ENCODE peak calls at places on chromosomes 2 and 18, in ten cellular contexts. R is mammary epithelial cell, X is suprapubic skin, T is H9, J is neural crest cell, M is WERI-Rb-1, B is AG10803, D is cardiac fibroblast, Y is Caco-2, O is transverse colon. N is an unnamed sample.
A peak's percentile ranks its signal among the peaks of the same experiment; 100 is the strongest.

GRCh38 chr2:233912799-233913423 is 4.3 kb upstream of the TRPM8 start:
- DNase-seq in R (peak; percentile 38), X (no peak), T (peak; percentile 81), J (peak; percentile 60), M (no peak), B (no peak), D (peak; percentile 43), Y (peak; percentile 65), O (no peak), N (no peak)

GRCh38 chr2:165305391-165306096 is 66.3 kb downstream of the SCN2A start:
- DNase-seq in R (no peak), X (no peak), T (no peak), J (no peak), M (no peak), B (no peak), D (peak; percentile 3), Y (no peak), O (no peak), N (no peak)

GRCh38 chr2:168431301-168432024 is 24.6 kb upstream of the CERS6 start:
- DNase-seq in R (no peak), X (no peak), T (no peak), J (no peak), M (no peak), B (no peak), D (no peak), Y (no peak), O (no peak), N (no peak)

GRCh38 chr2:10172033-10172865 is 49.7 kb downstream of the RRM2 start:
- DNase-seq in R (no peak), X (no peak), T (no peak), J (no peak), M (no peak), B (no peak), D (no peak), Y (no peak), O (no peak), N (no peak)

GRCh38 chr18:10015288-10015701 is 101.5 kb downstream of the VAPA start:
- DNase-seq in R (peak; percentile 21), X (peak; percentile 41), T (no peak), J (no peak), M (peak; percentile 51), B (peak; percentile 56), D (peak; percentile 53), Y (no peak), O (no peak), N (no peak)

GRCh38 chr2:133331437-133331836 is 236.8 kb downstream of the NCKAP5 start:
- DNase-seq in R (no peak), X (no peak), T (no peak), J (no peak), M (no peak), B (no peak), D (no peak), Y (no peak), O (no peak), N (no peak)

GRCh38 chr2:40192864-40193669 is 258.8 kb downstream of the SLC8A1 start:
- DNase-seq in R (peak; percentile 83), X (no peak), T (no peak), J (no peak), M (no peak), B (peak; percentile 51), D (peak; percentile 66), Y (no peak), O (no peak), N (no peak)

GRCh38 chr2:219687266-219687665 is 59.8 kb downstream of the SLC4A3 start:
- DNase-seq in R (peak; percentile 24), X (no peak), T (no peak), J (no peak), M (no peak), B (peak; percentile 72), D (peak; percentile 39), Y (no peak), O (no peak), N (no peak)

GRCh38 chr2:201707142-201707541 is 8.7 kb upstream of the MPP4 start:
- DNase-seq in R (no peak), X (no peak), T (no peak), J (no peak), M (no peak), B (no peak), D (no peak), Y (no peak), O (no peak), N (no peak)

GRCh38 chr18:61998957-61999356 is 106.2 kb upstream of the RNF152 start:
- DNase-seq in R (peak; percentile 74), X (no peak), T (no peak), J (no peak), M (no peak), B (peak; percentile 95), D (peak; percentile 94), Y (no peak), O (no peak), N (peak; percentile 85)

GRCh38 chr2:102850888-102851287 is 89.1 kb downstream of the TMEM182 start:
- DNase-seq in R (no peak), X (no peak), T (no peak), J (no peak), M (no peak), B (no peak), D (no peak), Y (no peak), O (no peak), N (no peak)

GRCh38 chr2:102843759-102844443 is 82.1 kb downstream of the TMEM182 start:
- DNase-seq in R (no peak), X (no peak), T (no peak), J (no peak), M (no peak), B (no peak), D (no peak), Y (no peak), O (no peak), N (no peak)

GRCh38 chr2:102844911-102845310 is 83.1 kb downstream of the TMEM182 start:
- DNase-seq in R (no peak), X (no peak), T (no peak), J (no peak), M (no peak), B (no peak), D (no peak), Y (no peak), O (no peak), N (no peak)

DNA sequence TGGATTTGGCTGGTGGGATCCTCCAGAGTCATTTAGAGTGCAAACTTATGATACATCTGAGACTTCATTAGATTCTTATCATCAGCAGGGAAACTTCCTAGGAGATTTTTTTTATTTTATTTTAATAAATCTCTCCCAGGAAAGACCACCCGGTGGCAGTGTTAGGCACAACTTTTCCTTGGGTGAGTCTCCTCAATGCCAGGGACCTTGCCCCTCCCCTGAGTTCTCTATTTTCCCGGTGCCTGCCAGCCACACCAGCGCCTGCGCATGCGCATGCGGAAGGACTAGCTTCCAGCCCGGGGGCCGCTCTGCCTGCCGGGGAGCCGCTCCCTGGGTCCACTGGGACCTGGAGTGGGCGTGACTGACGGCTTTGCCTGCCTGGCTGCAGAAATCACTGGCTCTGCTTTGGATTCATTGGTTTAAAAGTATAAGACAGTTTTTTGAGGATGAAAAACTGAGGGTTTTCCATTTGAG is 86.6 kb downstream of the TMEM182 start:
- DNase-seq in R (peak; percentile 14), X (no peak), T (peak; percentile 93), J (peak; percentile 75), M (peak; percentile 60), B (no peak), D (peak; percentile 43), Y (peak; percentile 74), O (peak; percentile 67), N (no peak)
- TF ChIP-seq CTCF in R (no peak), X (no peak), T (peak; percentile 49), J (peak; percentile 35), M (no peak), B (no peak), D (no peak), Y (no peak), O (no peak), N (no peak)

GRCh38 chr2:170190172-170190571 is 12.2 kb downstream of the MYO3B start:
- DNase-seq in R (peak; percentile 48), X (no peak), T (no peak), J (no peak), M (no peak), B (no peak), D (no peak), Y (no peak), O (no peak), N (no peak)
- TF ChIP-seq CTCF in R (no peak), X (no peak), T (no peak), J (no peak), M (no peak), B (no peak), D (no peak), Y (no peak), O (no peak), N (no peak)

GRCh38 chr2:188319845-188320244 is 28.2 kb downstream of the GULP1 start:
- DNase-seq in R (no peak), X (no peak), T (no peak), J (no peak), M (no peak), B (no peak), D (peak; percentile 37), Y (peak; percentile 10), O (no peak), N (no peak)
- TF ChIP-seq CTCF in R (no peak), X (no peak), T (peak; percentile 47), J (peak; percentile 12), M (no peak), B (no peak), D (no peak), Y (peak; percentile 20), O (no peak), N (no peak)

DNA sequence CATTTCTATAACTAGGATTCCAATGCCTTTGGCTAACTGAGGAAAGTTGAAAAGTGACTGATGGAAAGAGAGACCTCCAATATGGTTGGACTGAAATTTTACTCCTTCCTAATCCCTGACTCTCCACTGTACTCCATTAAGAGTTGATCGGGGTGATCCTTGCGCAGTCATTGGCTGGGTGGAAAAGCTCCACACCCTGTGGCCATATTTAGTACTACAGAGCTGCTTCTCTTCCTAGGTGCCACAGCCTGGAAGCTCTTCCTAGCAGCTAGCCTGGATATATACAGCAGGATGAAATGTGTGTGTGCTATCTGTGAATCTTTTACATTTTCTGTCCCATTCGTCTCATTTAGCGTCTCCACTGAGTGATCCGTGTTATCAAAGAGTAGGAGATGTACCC is 71.2 kb downstream of the MEP1B start:
- DNase-seq in R (no peak), X (no peak), T (no peak), J (no peak), M (no peak), B (no peak), D (no peak), Y (no peak), O (no peak), N (no peak)
- TF ChIP-seq CTCF in R (peak; percentile 20), X (no peak), T (peak; percentile 42), J (peak; percentile 36), M (no peak), B (no peak), D (no peak), Y (no peak), O (peak; percentile 4), N (no peak)

GRCh38 chr18:22324191-22325131 is 93.3 kb downstream of the CTAGE1 start:
- DNase-seq in R (no peak), X (no peak), T (peak; percentile 72), J (peak; percentile 38), M (no peak), B (peak; percentile 38), D (peak; percentile 29), Y (no peak), O (peak; percentile 59), N (no peak)
- TF ChIP-seq CTCF in R (peak; percentile 19), X (no peak), T (peak; percentile 62), J (peak; percentile 47), M (no peak), B (peak; percentile 33), D (peak; percentile 30), Y (peak; percentile 12), O (no peak), N (peak; percentile 18)

N was measured in BJ.